ENCODE peak calls at places on chromosomes 6 and 20, in five cellular contexts. U, V, Y, S and K are unnamed samples.

GRCh38 chr6:43927525-43928210 is 157.7 kb downstream of the VEGFA start:
- DNase-seq in U (no peak), V (no peak), Y (no peak), S (no peak), K (no peak)

GRCh38 chr6:4880373-4880762 is 104.2 kb downstream of the CDYL start:
- DNase-seq in U (no peak), V (no peak), Y (no peak), S (no peak), K (no peak)

GRCh38 chr20:34365765-34366213 is 2.7 kb downstream of the ITCH start:
- DNase-seq in U (peak), V (no peak), Y (no peak), S (no peak), K (no peak)

GRCh38 chr6:137729866-137730629 is 137.0 kb upstream of the TNFAIP3 start:
- DNase-seq in U (no peak), V (no peak), Y (no peak), S (no peak), K (no peak)

GRCh38 chr6:5215181-5215580 is 45.6 kb downstream of the LYRM4 start:
- DNase-seq in U (no peak), V (no peak), Y (no peak), S (no peak), K (no peak)

GRCh38 chr6:108766886-108767285 is 81.3 kb upstream of the ARMC2 start:
- DNase-seq in U (no peak), V (no peak), Y (no peak), S (no peak), K (no peak)

GRCh38 chr6:89369009-89369408 is 16.5 kb upstream of the UBE2J1 start:
- DNase-seq in U (no peak), V (no peak), Y (no peak), S (no peak), K (peak)

GRCh38 chr6:147127587-147127986 is 76.6 kb upstream of the STXBP5 start:
- DNase-seq in U (no peak), V (no peak), Y (no peak), S (no peak), K (no peak)

GRCh38 chr6:44222486-44222986 is 859 bp upstream of the SLC29A1 start:
- DNase-seq in U (no peak), V (no peak), Y (no peak), S (no peak), K (peak)

GRCh38 chr20:9144643-9145042 is 75.8 kb downstream of the PLCB4 start:
- DNase-seq in U (no peak), V (no peak), Y (no peak), S (no peak), K (no peak)
- H3K27ac ChIP-seq in U (no peak), V (no peak), Y (no peak), S (no peak), K (no peak)

GRCh38 chr6:20332441-20333006 is 69.2 kb upstream of the E2F3 start:
- DNase-seq in U (no peak), V (no peak), Y (no peak), S (no peak), K (no peak)

GRCh38 chr6:20335872-20336271 is 65.8 kb upstream of the E2F3 start:
- DNase-seq in U (no peak), V (no peak), Y (no peak), S (no peak), K (no peak)

GRCh38 chr6:20334334-20334733 is 67.3 kb upstream of the E2F3 start:
- DNase-seq in U (no peak), V (no peak), Y (no peak), S (no peak), K (peak)

GRCh38 chr6:20334961-20335360 is 66.7 kb upstream of the E2F3 start:
- DNase-seq in U (no peak), V (no peak), Y (no peak), S (no peak), K (no peak)

GRCh38 chr6:20333870-20334269 is 67.8 kb upstream of the E2F3 start:
- DNase-seq in U (no peak), V (no peak), Y (no peak), S (no peak), K (no peak)
- TF ChIP-seq REST in U (no peak), V (no peak), Y (no peak), S (no peak), K (no peak)

GRCh38 chr6:144477396-144477795 is 192.3 kb downstream of the UTRN start:
- DNase-seq in U (no peak), V (no peak), Y (no peak), S (no peak), K (no peak)

GRCh38 chr6:144479991-144480390 is 194.9 kb downstream of the UTRN start:
- DNase-seq in U (no peak), V (no peak), Y (no peak), S (no peak), K (no peak)

GRCh38 chr6:144477841-144478240 is 192.7 kb downstream of the UTRN start:
- DNase-seq in U (no peak), V (no peak), Y (no peak), S (no peak), K (no peak)

GRCh38 chr6:144480518-144480917 is 195.4 kb downstream of the UTRN start:
- DNase-seq in U (no peak), V (no peak), Y (no peak), S (no peak), K (no peak)

DNA sequence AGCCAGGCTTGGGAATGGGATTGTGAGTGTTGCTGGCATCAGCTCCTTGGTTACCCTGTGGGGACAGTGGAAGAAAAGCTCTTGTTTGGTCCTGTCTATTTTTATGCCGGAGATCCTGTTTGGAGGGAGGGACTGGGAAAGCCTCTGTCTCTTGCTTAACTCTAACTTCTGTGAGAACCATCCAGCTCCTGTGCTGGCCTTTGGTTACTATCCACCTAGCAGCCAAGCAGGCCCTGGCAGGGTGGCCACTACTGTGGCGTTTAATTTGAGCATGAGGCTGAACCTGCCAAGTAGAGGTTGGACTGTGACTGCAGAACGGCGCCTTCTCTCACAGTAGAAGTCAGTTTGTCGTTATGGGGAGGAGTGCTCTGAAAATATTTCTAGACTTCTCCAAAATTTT is 193.4 kb downstream of the UTRN start:
- DNase-seq in U (no peak), V (no peak), Y (no peak), S (no peak), K (no peak)
- H3K27ac ChIP-seq in U (no peak), V (no peak), Y (no peak), S (no peak), K (peak)

GRCh38 chr6:117344444-117345291 is 79.3 kb downstream of the VGLL2 start:
- DNase-seq in U (no peak), V (no peak), Y (no peak), S (no peak), K (peak)

GRCh38 chr6:117345292-117345610 is 79.9 kb downstream of the VGLL2 start:
- DNase-seq in U (no peak), V (no peak), Y (no peak), S (no peak), K (no peak)

GRCh38 chr6:117351521-117351920 is 74.2 kb downstream of the ROS1 start:
- DNase-seq in U (no peak), V (no peak), Y (no peak), S (no peak), K (no peak)

DNA sequence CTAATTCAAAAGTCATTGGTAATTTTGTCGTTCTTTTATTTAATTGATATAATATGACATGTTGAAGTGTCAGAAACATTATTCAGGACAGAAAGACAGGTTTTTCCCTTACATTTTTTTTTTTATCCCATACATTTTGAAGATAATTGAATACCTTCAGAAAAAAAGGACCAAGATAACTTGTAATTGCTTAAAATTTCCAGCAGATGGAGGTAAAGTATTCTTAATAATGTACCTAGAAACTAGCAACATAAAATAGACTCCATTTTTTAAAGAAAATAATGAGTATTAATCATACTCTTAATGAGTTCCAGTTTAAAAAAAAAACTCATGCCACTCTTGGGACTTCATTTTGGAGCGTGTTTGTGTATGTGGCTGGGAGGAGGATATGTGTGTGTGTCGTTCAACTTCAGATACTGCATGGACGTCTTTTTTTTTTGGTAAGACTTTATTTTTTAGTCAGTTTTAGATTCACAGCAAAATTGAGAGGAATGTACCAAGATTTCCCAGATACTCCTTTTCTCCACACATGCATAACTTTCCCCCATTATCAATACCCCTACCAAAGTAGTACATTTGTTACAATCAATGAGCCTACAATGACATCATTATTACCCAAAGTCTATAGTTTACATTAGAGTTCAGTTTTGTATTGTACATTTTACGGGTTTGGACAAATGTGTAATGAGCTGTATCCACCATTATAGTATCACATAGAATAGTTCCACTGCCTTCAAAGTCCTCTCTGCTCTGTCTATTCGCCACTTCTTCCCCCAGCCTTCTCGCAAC is 79.4 kb downstream of the ROS1 start:
- DNase-seq in U (no peak), V (no peak), Y (peak), S (peak), K (peak)
- TF ChIP-seq REST in U (no peak), V (no peak), Y (no peak), S (no peak), K (no peak)

GRCh38 chr20:47720636-47721427 is 64.4 kb downstream of the SULF2 start:
- DNase-seq in U (no peak), V (no peak), Y (no peak), S (no peak), K (no peak)
- H3K27ac ChIP-seq in U (no peak), V (no peak), Y (no peak), S (no peak), K (no peak)

GRCh38 chr20:21303872-21304586 is 898 bp downstream of the XRN2 start:
- DNase-seq in U (no peak), V (no peak), Y (no peak), S (no peak), K (no peak)
- TF ChIP-seq REST in U (no peak), V (no peak), Y (no peak), S (no peak), K (no peak)

DNA sequence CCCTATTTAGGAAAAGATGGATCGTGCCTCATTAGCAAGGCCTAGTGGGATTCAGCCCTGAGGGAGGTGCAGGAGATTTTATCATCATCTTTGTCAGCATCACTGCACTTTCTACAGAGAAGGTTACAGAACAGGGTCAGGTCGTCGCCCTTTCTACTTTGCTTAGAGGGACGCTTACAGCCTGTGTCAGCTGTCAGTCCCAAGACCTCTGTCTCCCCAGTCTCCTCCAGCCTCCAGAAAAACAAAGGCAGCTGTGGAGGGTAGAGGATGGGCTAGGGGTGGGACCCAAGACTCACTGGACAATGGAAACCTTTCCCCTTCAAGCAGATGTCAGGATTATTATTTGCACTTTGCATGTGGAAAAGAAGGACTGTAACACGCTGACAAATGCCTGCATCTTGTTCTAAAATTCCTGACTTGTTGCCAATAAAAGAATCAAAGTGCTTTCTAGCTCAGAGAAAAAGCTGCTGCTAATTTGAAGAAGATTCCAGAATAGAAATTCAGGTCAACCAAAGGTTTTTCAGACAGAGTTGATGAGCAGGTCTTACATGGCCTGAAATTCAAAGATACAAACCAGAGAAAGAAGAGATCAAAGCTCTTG is 58.7 kb downstream of the SNX5 start:
- DNase-seq in U (no peak), V (no peak), Y (no peak), S (no peak), K (no peak)
- H3K27ac ChIP-seq in U (no peak), V (no peak), Y (no peak), S (no peak), K (peak)